ENCODE peak calls at places on chromosomes 11 and 22, in seven cellular contexts. H, L, B, U, C, O and S are unnamed samples.

GRCh38 chr11:130908770-130909625 is 7.3 kb downstream of the SNX19 start:
- DNase-seq in H (peak), U (peak), O (no peak), B (no peak), L (peak), C (no peak), S (no peak)

GRCh38 chr22:46462726-46463371 is 74.6 kb downstream of the CELSR1 start:
- DNase-seq in L (peak), B (no peak), H (peak), C (no peak), O (no peak), U (peak), S (no peak)

GRCh38 chr11:70405679-70406395 is 7.5 kb downstream of the CTTN start:
- DNase-seq in L (no peak), H (no peak), O (no peak), B (no peak), U (no peak), C (no peak), S (no peak)

GRCh38 chr11:129530154-129530895 is 154.7 kb downstream of the BARX2 start:
- DNase-seq in B (no peak), O (no peak), U (no peak), L (no peak), C (no peak), H (no peak), S (no peak)

GRCh38 chr11:1263036-1263435 is 40.2 kb downstream of the MUC5B start:
- DNase-seq in B (no peak), U (no peak), C (peak), O (peak), H (no peak), L (no peak), S (no peak)

GRCh38 chr11:19576903-19577302 is 135.7 kb upstream of the NAV2 start:
- DNase-seq in O (no peak), B (no peak), H (no peak), U (no peak), C (no peak), L (no peak), S (no peak)

GRCh38 chr11:46369458-46370152 is 11.9 kb upstream of the MDK start:
- DNase-seq in U (peak), C (peak), L (peak), B (peak), O (peak), H (peak), S (peak)

GRCh38 chr11:107472966-107473365 is 15.3 kb upstream of the CWF19L2 start:
- DNase-seq in B (no peak), C (no peak), U (no peak), L (no peak), O (no peak), H (no peak), S (no peak)

GRCh38 chr22:41687901-41688364 is 734 bp downstream of the SNU13 start:
- DNase-seq in H (peak), C (peak), O (no peak), L (peak), B (no peak), U (peak), S (peak)

GRCh38 chr22:24170189-24170588 is 11.1 kb upstream of the SUSD2 start:
- DNase-seq in H (no peak), U (no peak), L (no peak), B (no peak), C (no peak), O (no peak), S (no peak)

GRCh38 chr22:24171822-24172221 is 9.5 kb upstream of the SUSD2 start:
- DNase-seq in C (no peak), U (no peak), L (no peak), H (no peak), B (no peak), O (no peak), S (no peak)

GRCh38 chr22:24169439-24170058 is 11.7 kb upstream of the SUSD2 start:
- DNase-seq in C (no peak), L (no peak), O (no peak), B (no peak), H (no peak), U (no peak), S (no peak)

GRCh38 chr22:24166811-24167210 is 14.5 kb upstream of the SUSD2 start:
- DNase-seq in B (no peak), O (no peak), U (no peak), H (no peak), L (no peak), C (no peak), S (no peak)

DNA sequence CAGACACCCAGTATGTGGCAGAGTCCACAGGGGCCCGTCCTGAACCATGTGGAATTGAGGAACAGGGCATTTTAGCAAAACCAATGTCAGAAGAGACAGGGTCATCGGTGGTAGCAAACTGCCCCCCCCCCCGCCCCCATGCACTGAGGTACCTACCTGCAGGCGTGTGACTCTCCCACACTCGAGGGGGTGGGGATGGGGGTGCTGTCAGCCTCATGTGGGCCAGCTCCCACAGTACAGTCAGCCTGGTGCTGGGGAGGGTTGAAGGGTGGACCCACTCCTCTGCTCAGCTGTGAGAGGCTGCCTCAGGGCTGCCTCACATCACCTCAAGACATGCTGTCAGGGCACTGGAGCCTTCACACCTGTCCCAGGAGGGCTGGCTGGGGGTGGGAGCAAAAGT is 10.7 kb upstream of the SUSD2 start:
- DNase-seq in U (no peak), O (no peak), H (no peak), L (no peak), B (no peak), C (no peak), S (no peak)
- H3K4me3 ChIP-seq in U (no peak), O (no peak), H (no peak), L (no peak), B (no peak), C (no peak), S (no peak)

DNA sequence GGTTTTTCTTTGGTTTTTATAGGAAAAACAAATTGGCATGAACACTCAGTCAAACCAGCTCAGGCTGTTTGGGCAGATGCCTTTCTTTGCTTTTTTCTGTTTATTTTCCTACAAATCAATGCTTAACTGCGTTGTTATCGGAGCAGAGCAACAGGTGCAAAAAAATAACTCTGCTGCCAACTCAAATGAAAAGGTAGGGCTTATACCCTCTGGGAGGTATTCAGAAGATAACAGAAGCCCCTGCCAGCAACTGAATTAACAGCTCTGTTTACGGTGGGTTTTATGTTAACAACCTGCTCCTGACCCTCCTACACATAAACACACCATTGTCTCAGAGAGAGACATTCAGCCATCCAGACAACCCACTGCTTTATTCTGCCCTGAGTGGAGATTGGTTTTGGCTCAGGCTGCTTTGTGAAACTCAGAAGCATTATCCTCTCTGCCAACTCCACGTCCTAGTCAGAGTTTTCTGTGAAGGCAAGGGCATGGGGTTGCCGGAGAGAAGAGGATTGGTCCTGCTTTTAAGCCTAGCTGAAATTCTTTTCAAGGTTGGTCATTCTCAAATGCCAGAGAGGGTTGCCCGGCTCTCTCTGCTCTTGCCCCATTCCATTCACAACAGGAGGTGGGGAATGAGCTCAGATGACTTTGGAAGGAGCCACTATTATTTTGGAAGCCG is 11.3 kb downstream of the EHF start:
- DNase-seq in B (peak), U (no peak), O (no peak), L (no peak), C (peak), H (no peak), S (no peak)
- H3K4me3 ChIP-seq in B (peak), U (no peak), O (no peak), L (no peak), C (no peak), H (no peak), S (no peak)

GRCh38 chr11:10931761-10932700 is 74.2 kb upstream of the ZBED5 start:
- DNase-seq in C (peak), L (no peak), U (no peak), O (peak), H (no peak), B (no peak), S (peak)
- H3K4me3 ChIP-seq in C (peak), L (peak), U (peak), O (peak), H (peak), B (peak), S (peak)

GRCh38 chr11:38672445-38672844 is 2074.4 kb upstream of the RAG2 start:
- DNase-seq in C (no peak), H (no peak), B (no peak), O (no peak), U (no peak), L (peak), S (no peak)

GRCh38 chr11:38667359-38667758 is 2069.3 kb upstream of the RAG2 start:
- DNase-seq in U (no peak), H (no peak), O (no peak), C (no peak), L (no peak), B (no peak), S (no peak)
- H3K4me3 ChIP-seq in U (no peak), H (no peak), O (no peak), C (no peak), L (no peak), B (no peak), S (no peak)

DNA sequence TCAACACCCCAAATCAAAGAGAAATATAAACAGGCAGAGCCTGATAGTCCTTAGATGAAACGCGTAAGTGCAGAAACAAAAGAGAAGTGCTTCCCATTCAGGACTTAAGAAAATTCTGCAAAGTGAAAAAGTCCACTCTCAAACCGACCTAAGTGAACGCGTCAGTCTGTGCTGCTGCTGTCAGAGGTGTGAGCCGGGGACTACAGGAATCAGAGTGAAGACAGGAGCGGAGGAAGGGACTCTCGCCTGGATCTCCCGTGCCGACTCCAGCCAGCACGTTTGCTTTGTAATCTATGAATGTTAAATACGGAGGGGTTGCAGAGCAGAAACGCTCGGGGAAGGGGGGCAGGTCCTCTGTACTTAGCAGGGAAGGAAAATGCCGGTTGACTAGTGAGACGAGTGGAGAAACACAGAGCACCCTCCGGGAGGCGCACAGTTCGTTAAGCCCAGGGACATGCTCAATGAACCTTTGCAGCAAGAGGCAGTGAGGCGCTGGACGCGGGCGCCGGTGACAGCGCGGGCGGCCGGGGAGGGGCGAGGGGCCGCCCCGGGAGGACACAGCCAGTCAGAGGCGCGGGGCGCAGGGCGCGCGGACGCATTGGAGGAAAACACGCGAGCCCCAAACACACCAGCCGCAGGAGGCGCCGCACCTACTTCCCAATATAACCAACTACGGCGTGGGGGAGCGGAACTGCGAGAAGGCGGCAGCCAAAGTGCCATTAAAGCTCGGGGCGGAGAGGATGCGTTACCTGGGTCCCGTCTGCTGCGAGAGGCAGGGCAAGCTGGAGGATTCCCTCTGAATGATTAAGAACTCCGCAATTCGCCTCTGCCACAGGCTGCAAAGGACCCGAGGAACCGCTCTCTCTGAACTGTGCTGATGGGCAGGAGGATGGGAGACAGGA is at the start of gene CNTN5:
- DNase-seq in C (peak), L (peak), H (no peak), O (peak), U (peak), B (no peak), S (peak)
- H3K4me3 ChIP-seq in C (peak), L (peak), H (peak), O (peak), U (no peak), B (peak), S (peak)

DNA sequence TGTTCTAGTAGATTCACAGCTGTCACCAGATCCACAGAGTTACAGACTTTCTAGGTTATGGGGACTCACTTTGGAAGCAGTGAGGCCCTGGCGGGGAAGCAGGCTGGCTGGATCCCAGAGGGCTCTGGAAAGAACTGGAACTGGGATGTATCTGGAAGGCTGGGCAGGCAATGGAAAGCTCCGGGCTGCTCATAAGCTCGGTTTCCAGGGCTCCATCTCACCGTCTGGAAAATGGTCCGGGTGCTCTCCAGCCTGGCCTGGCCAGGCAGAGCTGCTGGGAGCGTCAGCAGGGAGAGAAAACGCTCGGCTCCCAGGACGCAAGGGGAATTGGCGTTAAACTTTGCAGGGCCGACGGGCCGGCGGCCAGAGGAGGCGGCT is 339 bp upstream of the SEZ6L start:
- DNase-seq in H (no peak), C (no peak), B (no peak), L (no peak), U (no peak), O (no peak), S (no peak)
- H3K4me3 ChIP-seq in H (no peak), C (peak), B (peak), L (no peak), U (no peak), O (peak), S (peak)

DNA sequence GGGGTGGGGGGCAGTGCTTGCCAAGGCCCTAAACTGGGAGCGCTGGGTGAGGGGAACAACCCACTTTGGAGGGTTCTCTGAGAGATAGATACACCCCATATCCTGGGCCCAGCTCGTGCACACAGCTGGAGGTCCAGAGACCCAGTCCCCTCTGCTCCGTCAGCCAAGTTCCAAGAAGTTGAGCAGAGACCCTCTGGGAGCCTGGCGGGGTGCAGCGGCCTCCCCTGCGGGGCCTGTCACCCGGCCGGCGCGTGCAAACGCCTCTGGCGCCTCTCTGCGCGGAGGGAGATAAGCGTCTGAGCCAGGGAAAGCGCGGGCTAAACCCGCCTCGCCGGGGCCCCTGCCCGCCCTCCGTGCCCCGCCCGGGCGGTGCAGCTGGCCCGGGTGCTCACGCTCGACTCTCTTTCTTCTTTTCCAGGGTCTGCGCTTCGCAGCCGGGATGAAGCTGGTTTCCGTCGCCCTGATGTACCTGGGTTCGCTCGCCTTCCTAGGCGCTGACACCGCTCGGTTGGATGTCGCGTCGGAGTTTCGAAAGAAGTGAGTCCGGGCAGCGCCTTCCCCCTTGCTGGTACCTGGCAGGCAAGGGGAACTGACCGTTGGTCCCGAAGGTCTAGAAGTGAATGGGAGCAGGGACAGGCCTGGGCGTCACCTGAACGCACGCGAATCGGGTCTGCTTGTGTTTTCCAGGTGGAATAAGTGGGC is 540 bp downstream of the ADM start:
- DNase-seq in H (no peak), O (peak), U (no peak), B (peak), L (peak), C (peak), S (peak)
- H3K4me3 ChIP-seq in H (peak), O (peak), U (peak), B (peak), L (peak), C (peak), S (peak)

GRCh38 chr22:39150848-39151215 is 1.6 kb downstream of the CBX7 start:
- DNase-seq in L (no peak), O (no peak), B (no peak), H (no peak), C (no peak), U (no peak), S (no peak)
- H3K4me3 ChIP-seq in L (no peak), O (no peak), B (peak), H (no peak), C (peak), U (no peak), S (no peak)